ENCODE peak calls at places on chromosome 15, in four cellular contexts. One of them, this sample, is unnamed.

GRCh38 chr15:25568751-25569150 is 129.9 kb upstream of the UBE3A start:
- DNase-seq in H1: no peak
- DNase-seq in K562: no peak
- DNase-seq in HepG2: no peak
- DNase-seq in this sample: no peak

GRCh38 chr15:80999623-81000036 is 1.1 kb upstream of the TLNRD1 start:
- DNase-seq in H1: no peak
- DNase-seq in K562: peak
- DNase-seq in HepG2: no peak
- DNase-seq in this sample: no peak

GRCh38 chr15:70752142-70752754 is 11.1 kb downstream of the UACA start:
- DNase-seq in HepG2: no peak
- DNase-seq in H1: no peak
- DNase-seq in K562: no peak
- DNase-seq in this sample: no peak

GRCh38 chr15:79970921-79971434 is at the start of gene BCL2A1:
- DNase-seq in HepG2: no peak
- DNase-seq in K562: peak
- DNase-seq in H1: no peak
- DNase-seq in this sample: peak

GRCh38 chr15:66408254-66408653 is 21.5 kb downstream of the MAP2K1 start:
- DNase-seq in H1: no peak
- DNase-seq in HepG2: no peak
- DNase-seq in K562: peak
- DNase-seq in this sample: no peak

GRCh38 chr15:73990250-73991005 is 1.7 kb downstream of the STOML1 start:
- DNase-seq in HepG2: no peak
- DNase-seq in K562: no peak
- DNase-seq in H1: no peak
- DNase-seq in this sample: no peak

GRCh38 chr15:88791637-88792036 is 11.6 kb upstream of the ACAN start:
- DNase-seq in HepG2: no peak
- DNase-seq in K562: no peak
- DNase-seq in H1: no peak
- DNase-seq in this sample: no peak

GRCh38 chr15:25860885-25861866 is 2.0 kb downstream of the ATP10A start:
- DNase-seq in K562: no peak
- DNase-seq in HepG2: no peak
- DNase-seq in H1: no peak
- DNase-seq in this sample: no peak

GRCh38 chr15:63312286-63312685 is 34.9 kb downstream of the APH1B start:
- DNase-seq in HepG2: no peak
- DNase-seq in K562: no peak
- DNase-seq in H1: peak
- DNase-seq in this sample: no peak

GRCh38 chr15:74955796-74956647 is 550 bp downstream of the RPP25 start:
- DNase-seq in HepG2: no peak
- DNase-seq in H1: peak
- DNase-seq in K562: peak
- DNase-seq in this sample: peak

GRCh38 chr15:66646308-66646707 is 55.7 kb upstream of the SMAD6 start:
- DNase-seq in H1: no peak
- DNase-seq in HepG2: no peak
- DNase-seq in K562: no peak
- DNase-seq in this sample: no peak

GRCh38 chr15:50241684-50242450 is 23.7 kb downstream of the HDC start:
- DNase-seq in K562: peak
- DNase-seq in HepG2: no peak
- DNase-seq in H1: no peak
- DNase-seq in this sample: no peak

GRCh38 chr15:80095511-80095910 is 36.0 kb downstream of the ZFAND6 start:
- DNase-seq in H1: no peak
- DNase-seq in HepG2: no peak
- DNase-seq in K562: no peak
- DNase-seq in this sample: no peak

GRCh38 chr15:62299541-62299940 is 134.5 kb upstream of the C2CD4B start:
- DNase-seq in HepG2: no peak
- DNase-seq in K562: no peak
- DNase-seq in H1: no peak
- DNase-seq in this sample: no peak

GRCh38 chr15:44535092-44535491 is 1.9 kb upstream of the EIF3J start:
- DNase-seq in H1: peak
- DNase-seq in HepG2: no peak
- DNase-seq in K562: no peak
- DNase-seq in this sample: no peak

GRCh38 chr15:90412356-90413194 is 24.5 kb downstream of the IQGAP1 start:
- DNase-seq in H1: no peak
- DNase-seq in K562: no peak
- DNase-seq in HepG2: no peak
- DNase-seq in this sample: no peak

GRCh38 chr15:42143866-42144625 is 12.4 kb downstream of the PLA2G4F start:
- DNase-seq in HepG2: no peak
- DNase-seq in K562: no peak
- DNase-seq in H1: no peak
- DNase-seq in this sample: no peak

GRCh38 chr15:80309769-80310384 is 57.9 kb upstream of the CTXND1 start:
- DNase-seq in HepG2: peak
- DNase-seq in H1: no peak
- DNase-seq in K562: peak
- DNase-seq in this sample: peak

GRCh38 chr15:63244399-63244798 is 33.0 kb upstream of the APH1B start:
- DNase-seq in HepG2: no peak
- DNase-seq in H1: no peak
- DNase-seq in K562: no peak
- DNase-seq in this sample: no peak

GRCh38 chr15:88956906-88957305 is 43.7 kb upstream of the MFGE8 start:
- DNase-seq in HepG2: no peak
- DNase-seq in H1: no peak
- DNase-seq in K562: no peak
- DNase-seq in this sample: no peak

GRCh38 chr15:63950911-63951481 is 95.3 kb downstream of the DAPK2 start:
- DNase-seq in HepG2: no peak
- DNase-seq in H1: no peak
- DNase-seq in K562: no peak
- DNase-seq in this sample: no peak

GRCh38 chr15:83475551-83475950 is 28.4 kb downstream of the SH3GL3 start:
- DNase-seq in HepG2: no peak
- DNase-seq in H1: no peak
- DNase-seq in K562: no peak
- DNase-seq in this sample: no peak

DNA sequence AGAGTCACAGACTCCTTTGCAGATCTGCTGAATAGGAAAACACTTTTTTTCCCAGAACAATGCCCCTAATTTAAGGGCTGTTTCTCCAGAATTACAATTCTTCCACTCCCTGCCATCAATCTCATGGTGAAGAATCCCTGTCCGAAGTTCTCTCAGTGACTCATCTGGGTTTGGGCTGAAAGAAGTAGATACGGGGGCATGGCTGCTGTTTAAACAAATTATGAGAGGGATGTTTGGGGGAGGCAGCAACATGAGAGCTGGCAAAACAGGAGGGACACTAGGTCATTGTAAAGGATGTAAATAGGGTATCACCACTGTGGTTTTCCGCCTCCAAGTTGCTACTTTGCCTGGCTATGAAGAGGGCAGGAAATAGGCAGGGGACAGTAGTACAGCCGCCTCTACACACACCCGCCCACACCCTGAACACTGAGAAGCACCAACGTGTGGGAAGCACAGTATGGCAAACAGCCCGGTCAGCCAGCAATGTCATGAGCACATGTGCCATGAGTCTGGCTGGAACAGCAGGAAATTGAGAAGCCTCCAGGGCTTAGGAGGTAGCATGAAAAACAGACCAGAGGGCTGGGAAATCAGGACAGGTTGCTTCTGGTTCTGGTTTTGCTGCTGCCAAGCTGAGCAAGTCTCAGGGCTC is 17.2 kb downstream of the HEXA start:
- DNase-seq in HepG2: peak
- DNase-seq in K562: peak
- DNase-seq in H1: no peak
- DNase-seq in this sample: no peak
- TF ChIP-seq RNF2 in HepG2: no peak
- TF ChIP-seq RNF2 in K562: no peak
- TF ChIP-seq RNF2 in H1: no peak
- TF ChIP-seq RNF2 in this sample: no peak

GRCh38 chr15:40244961-40245523 is 6.2 kb downstream of the PAK6 start:
- DNase-seq in H1: no peak
- DNase-seq in K562: no peak
- DNase-seq in HepG2: peak
- DNase-seq in this sample: no peak
- TF ChIP-seq HDAC2 in H1: no peak
- TF ChIP-seq HDAC2 in K562: no peak
- TF ChIP-seq HDAC2 in HepG2: no peak
- TF ChIP-seq HDAC2 in this sample: no peak

DNA sequence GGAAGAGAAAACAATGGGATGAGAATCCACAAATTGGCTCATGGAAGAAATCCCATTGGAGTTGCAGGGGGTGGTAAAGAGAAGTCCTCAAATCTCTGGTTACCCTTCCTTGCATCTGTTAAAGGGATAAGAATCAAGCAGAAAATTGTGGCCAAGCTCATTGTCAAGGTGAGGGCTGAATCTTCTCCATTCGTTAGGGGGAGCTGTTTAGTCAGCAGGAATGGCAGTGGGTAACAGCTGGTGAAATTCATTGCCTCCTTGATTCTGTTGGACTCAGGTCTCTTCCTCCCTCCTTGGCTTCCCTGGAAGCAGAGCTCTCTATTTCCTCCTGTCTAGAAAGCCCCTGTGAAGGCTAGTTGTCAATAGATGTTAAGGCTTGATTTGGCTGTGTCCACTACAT is 343.1 kb upstream of the SEMA6D start:
- DNase-seq in HepG2: no peak
- DNase-seq in K562: no peak
- DNase-seq in H1: no peak
- DNase-seq in this sample: no peak
- TF ChIP-seq RNF2 in HepG2: no peak
- TF ChIP-seq RNF2 in K562: no peak
- TF ChIP-seq RNF2 in H1: no peak
- TF ChIP-seq RNF2 in this sample: no peak

DNA sequence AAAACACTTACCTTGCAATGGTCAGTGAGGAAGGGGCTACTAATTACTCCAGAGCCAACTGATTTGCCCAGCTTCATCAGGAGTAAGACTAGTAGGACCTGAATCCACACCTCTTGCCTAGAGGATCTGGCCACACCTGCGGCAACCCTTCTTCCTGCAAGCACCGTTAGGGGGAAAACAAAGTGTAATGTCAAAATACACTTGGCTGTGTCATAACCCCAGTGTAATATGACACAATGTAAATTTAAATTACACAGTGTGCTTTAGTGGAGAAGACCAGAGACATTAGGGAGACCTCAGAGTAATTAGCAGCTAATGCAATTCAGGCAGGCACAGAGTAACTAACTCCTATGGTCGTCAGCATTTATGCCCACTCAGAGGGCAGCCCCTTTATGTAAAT is 308.5 kb upstream of the ARRDC4 start:
- DNase-seq in H1: no peak
- DNase-seq in HepG2: no peak
- DNase-seq in K562: no peak
- DNase-seq in this sample: no peak
- TF ChIP-seq HDAC2 in H1: no peak
- TF ChIP-seq HDAC2 in HepG2: no peak
- TF ChIP-seq HDAC2 in K562: no peak
- TF ChIP-seq HDAC2 in this sample: no peak

DNA sequence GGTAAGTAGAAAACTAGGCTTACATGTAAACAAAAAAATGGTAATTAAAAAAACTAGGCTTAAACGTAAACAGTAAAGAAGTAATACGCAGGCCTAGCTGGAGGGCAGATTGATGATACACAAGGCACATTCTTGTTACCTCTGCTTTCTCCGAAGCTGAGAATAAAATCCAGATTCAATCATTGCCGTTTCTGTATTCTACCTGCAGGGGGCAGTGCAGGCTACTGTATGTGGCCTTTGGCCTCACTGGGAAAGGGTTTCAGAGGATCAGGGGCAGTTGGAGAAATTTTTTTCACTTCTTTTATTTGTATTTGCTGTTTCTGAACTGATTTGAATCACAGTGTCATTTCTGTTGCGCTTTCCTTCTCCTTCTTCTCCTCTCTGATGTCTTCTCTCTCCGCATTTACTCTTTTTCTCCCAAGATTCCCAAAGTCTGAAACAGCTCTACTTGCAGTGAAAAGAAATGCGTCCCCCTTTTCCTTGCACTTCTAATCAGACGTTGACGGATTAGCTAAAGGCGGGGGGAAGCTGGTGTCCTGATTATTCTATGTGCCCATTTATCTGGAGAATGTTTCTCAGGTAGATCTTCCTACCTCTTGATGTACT is 67.1 kb upstream of the MCTP2 start:
- DNase-seq in HepG2: peak
- DNase-seq in H1: peak
- DNase-seq in K562: peak
- DNase-seq in this sample: peak
- TF ChIP-seq RNF2 in HepG2: no peak
- TF ChIP-seq RNF2 in H1: no peak
- TF ChIP-seq RNF2 in K562: no peak
- TF ChIP-seq RNF2 in this sample: no peak

GRCh38 chr15:100602822-100603393 is 519 bp downstream of the ASB7 start:
- DNase-seq in HepG2: peak
- DNase-seq in H1: peak
- DNase-seq in K562: peak
- DNase-seq in this sample: peak
- TF ChIP-seq HDAC2 in HepG2: no peak
- TF ChIP-seq HDAC2 in H1: peak
- TF ChIP-seq HDAC2 in K562: no peak
- TF ChIP-seq HDAC2 in this sample: no peak

GRCh38 chr15:68173119-68173518 is 32.0 kb downstream of the CALML4 start:
- DNase-seq in HepG2: no peak
- DNase-seq in K562: no peak
- DNase-seq in H1: no peak
- DNase-seq in this sample: no peak

GRCh38 chr15:68176601-68177000 is 28.5 kb downstream of the CALML4 start:
- DNase-seq in HepG2: no peak
- DNase-seq in K562: no peak
- DNase-seq in H1: no peak
- DNase-seq in this sample: no peak

GRCh38 chr15:68175527-68175926 is 29.6 kb downstream of the CALML4 start:
- DNase-seq in H1: no peak
- DNase-seq in HepG2: no peak
- DNase-seq in K562: no peak
- DNase-seq in this sample: no peak

DNA sequence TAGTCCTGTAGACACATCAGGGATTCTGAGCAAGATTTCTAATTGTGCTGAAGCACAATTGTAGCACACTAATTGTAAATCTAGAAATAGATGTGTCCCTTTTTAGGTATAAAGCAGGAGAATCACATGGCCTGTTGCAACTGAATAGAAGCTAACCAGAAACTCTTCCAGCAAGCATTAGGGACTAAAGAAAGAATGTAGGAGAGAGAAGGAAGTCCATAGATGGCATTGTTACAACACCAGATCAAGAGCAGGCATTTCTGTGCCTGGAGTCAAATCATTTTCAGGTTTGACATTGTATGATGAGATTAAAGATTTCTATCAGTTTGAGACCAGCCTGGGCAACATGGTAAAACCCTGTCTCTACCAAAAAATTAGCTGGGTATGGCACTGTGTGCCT is 27.4 kb downstream of the CALML4 start:
- DNase-seq in K562: no peak
- DNase-seq in HepG2: no peak
- DNase-seq in H1: no peak
- DNase-seq in this sample: no peak
- TF ChIP-seq RNF2 in K562: no peak
- TF ChIP-seq RNF2 in HepG2: no peak
- TF ChIP-seq RNF2 in H1: no peak
- TF ChIP-seq RNF2 in this sample: no peak